ENCODE peak calls at places on chromosomes 4 and X, in four cellular contexts. I is upper lobe of right lung; W is naive thymus-derived CD4-positive, alpha-beta T cell; H is spleen. S is an unnamed sample. For H3K9me3, the result is how much of the 10 kb centered on the place peaks cover.

GRCh38 chr4:24519649-24520048 is 64.7 kb downstream of the DHX15 start:
- DNase-seq in I (no peak), W (no peak), H (no peak), S (no peak)

GRCh38 chr4:83213640-83214039 is 71.0 kb downstream of the COQ2 start:
- DNase-seq in I (no peak), W (no peak), H (no peak), S (no peak)

GRCh38 chr4:2806392-2807355 is 13.8 kb downstream of the SH3BP2 start:
- DNase-seq in I (peak), W (no peak), H (peak), S (no peak)

GRCh38 chr4:168793542-168793941 is 216.5 kb downstream of the CBR4 start:
- DNase-seq in I (no peak), W (no peak), H (no peak), S (no peak)

GRCh38 chr4:4990857-4991540 is 28.3 kb downstream of the CYTL1 start:
- DNase-seq in I (no peak), W (no peak), H (no peak), S (no peak)

GRCh38 chrX:40784516-40785151 is 49.3 kb upstream of the MED14 start:
- DNase-seq in I (no peak), W (no peak), H (no peak), S (no peak)

GRCh38 chr4:109026588-109026987 is 263.7 kb upstream of the ETNPPL start:
- DNase-seq in I (no peak), W (no peak), H (no peak), S (no peak)

GRCh38 chr4:104286867-104287266 is 207.8 kb downstream of the CXXC4 start:
- DNase-seq in I (no peak), W (no peak), H (no peak), S (no peak)

GRCh38 chr4:184599492-184600135 is 49.6 kb downstream of the CASP3 start:
- DNase-seq in I (no peak), W (no peak), H (no peak), S (no peak)

GRCh38 chr4:13541720-13542576 is 2.4 kb downstream of the NKX3-2 start:
- DNase-seq in I (no peak), W (no peak), H (peak), S (no peak)

GRCh38 chrX:40176256-40176978 is 78.7 kb upstream of the BCOR start:
- DNase-seq in I (peak), W (peak), H (peak), S (peak)

GRCh38 chrX:69116077-69116476 is 49.2 kb downstream of the PJA1 start:
- DNase-seq in I (no peak), W (no peak), H (no peak), S (no peak)

GRCh38 chr4:165711436-165711835 is 161.6 kb upstream of the TLL1 start:
- DNase-seq in I (no peak), W (no peak), H (no peak), S (no peak)

GRCh38 chr4:12110607-12111006 is 681.9 kb upstream of the HS3ST1 start:
- DNase-seq in I (no peak), W (no peak), H (no peak), S (no peak)
- H3K9me3 ChIP-seq in I (under half), W (under half), H (under half), S (under half)

DNA sequence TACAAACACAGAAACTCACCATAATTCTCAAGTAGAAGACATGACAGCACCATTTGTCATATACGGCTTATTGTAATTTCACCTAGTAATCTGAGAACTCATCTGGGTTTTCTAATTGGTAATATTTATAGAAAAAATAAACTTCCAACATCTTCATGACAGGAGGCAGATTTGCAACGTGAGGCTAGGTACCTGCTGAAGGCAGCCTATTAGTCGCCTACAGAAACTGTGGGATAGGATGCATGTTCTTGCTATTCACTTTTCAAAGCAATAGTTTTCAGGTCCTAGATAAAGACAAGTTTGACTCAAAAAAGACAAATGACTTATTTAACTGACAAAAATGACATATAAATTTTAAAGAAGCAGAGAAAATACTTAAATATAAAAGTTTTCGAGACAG is 2.9 kb downstream of the ZNF732 start:
- DNase-seq in I (no peak), W (no peak), H (no peak), S (no peak)
- H3K9me3 ChIP-seq in I (under half), W (under half), H (half or more), S (under half)

DNA sequence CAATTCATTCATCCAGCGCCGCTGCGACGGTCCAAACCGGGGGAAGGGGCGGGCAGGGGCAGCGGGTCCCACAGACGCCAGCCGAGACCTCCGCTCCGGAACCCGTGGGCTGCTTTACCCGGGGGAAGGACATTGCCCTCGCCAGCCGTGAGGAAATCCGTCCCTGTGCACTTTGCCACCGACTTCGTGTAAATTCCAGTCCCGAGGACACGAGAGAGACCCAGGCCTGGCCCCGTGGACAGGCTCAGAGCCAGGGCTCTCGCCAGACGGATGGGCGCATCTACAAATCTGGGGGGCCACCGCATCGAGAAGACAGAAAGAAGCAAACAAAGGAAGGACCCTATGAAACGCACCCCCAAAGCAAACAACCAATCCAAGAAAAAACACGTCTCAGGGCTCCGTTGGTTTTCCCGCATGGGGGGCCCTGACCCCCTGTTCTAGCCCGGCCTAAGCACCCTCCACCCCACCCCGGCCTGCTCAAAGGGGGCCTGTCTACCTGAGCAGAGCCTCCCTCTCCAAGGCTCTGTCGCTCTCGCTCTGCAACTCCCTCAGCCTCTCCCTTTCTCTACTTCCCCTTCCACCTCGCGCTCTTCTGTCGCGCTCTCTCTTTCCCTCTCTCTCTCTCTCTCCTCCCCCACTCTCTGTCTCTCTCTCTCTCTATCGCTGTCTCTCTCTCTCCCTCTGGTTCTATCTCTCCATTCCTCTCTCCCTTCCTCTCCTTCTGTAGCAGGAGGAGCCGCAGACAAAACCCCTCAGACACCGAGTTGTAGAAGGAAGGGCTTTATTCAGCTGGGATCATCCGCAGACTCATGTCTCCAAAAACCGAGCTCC is 11.3 kb downstream of the FRG2 start:
- DNase-seq in I (no peak), W (no peak), H (no peak), S (no peak)
- H3K9me3 ChIP-seq in I (under half), W (under half), H (under half), S (under half)

DNA sequence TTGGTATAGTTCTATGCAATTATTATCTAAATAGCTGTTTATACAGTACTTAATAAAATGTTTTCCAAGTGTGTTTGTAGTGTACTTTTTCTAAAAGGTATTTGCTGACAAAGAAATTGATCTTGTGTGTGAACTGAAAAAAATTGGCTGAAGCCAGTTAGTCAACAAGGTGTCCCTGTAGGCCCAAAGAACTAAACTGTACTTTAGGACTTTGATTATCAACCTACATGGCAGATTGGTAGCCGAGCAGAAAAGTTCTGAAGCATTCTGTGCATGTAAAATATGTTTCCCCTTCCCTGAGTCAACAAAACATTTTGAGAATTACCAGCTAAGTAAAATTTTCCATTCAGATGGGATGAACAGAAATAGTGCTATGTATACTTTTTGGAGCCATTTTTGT is 21.0 kb downstream of the ADH5 start:
- DNase-seq in I (no peak), W (no peak), H (no peak), S (no peak)
- H3K9me3 ChIP-seq in I (under half), W (under half), H (under half), S (under half)

GRCh38 chrX:135892781-135893180 is 463 bp downstream of the CT45A10 start:
- DNase-seq in I (no peak), W (no peak), H (peak), S (no peak)
- H3K9me3 ChIP-seq in I (under half), W (under half), H (under half), S (under half)

GRCh38 chrX:46739736-46740135 is 19.2 kb downstream of the SLC9A7 start:
- DNase-seq in I (no peak), W (no peak), H (no peak), S (no peak)
- H3K9me3 ChIP-seq in I (under half), W (under half), H (under half), S (under half)

S was measured in CD8-positive, alpha-beta T cell.